ENCODE peak calls at places on chromosome 13, in six cellular contexts. N is mesendoderm, F is GM23248, C is keratinocyte, H is K562, I is HCT116. X is an unnamed sample.

GRCh38 chr13:80011448-80012212 is 329.3 kb downstream of the SPRY2 start:
- DNase-seq in N (no peak), F (no peak), C (no peak), H (no peak), I (no peak), X (no peak)

GRCh38 chr13:90032841-90033493 is 1314.5 kb upstream of the MIR17HG start:
- DNase-seq in N (no peak), F (no peak), C (no peak), H (no peak), I (no peak), X (peak)

GRCh38 chr13:44259045-44260042 is 114.3 kb upstream of the SERP2 start:
- DNase-seq in N (no peak), F (peak), C (no peak), H (peak), I (no peak), X (no peak)

GRCh38 chr13:40120288-40120687 is 464.8 kb downstream of the COG6 start:
- DNase-seq in N (no peak), F (peak), C (no peak), H (no peak), I (no peak), X (no peak)

GRCh38 chr13:44231786-44232516 is 141.7 kb upstream of the SERP2 start:
- DNase-seq in N (peak), F (peak), C (peak), H (no peak), I (peak), X (peak)

GRCh38 chr13:82165396-82166174 is 1716.7 kb downstream of the SLITRK1 start:
- DNase-seq in N (no peak), F (no peak), C (no peak), H (no peak), I (no peak), X (no peak)

GRCh38 chr13:48156466-48156865 is 61.6 kb upstream of the MED4 start:
- DNase-seq in N (peak), F (no peak), C (no peak), H (no peak), I (peak), X (peak)

GRCh38 chr13:105908581-105908980 is 626.9 kb downstream of the EFNB2 start:
- DNase-seq in N (no peak), F (no peak), C (no peak), H (no peak), I (no peak), X (no peak)

GRCh38 chr13:99812611-99813010 is 159.0 kb downstream of the ZIC5 start:
- DNase-seq in N (peak), F (peak), C (no peak), H (no peak), I (no peak), X (no peak)

GRCh38 chr13:108154421-108154858 is 60.9 kb downstream of the LIG4 start:
- DNase-seq in N (peak), F (no peak), C (no peak), H (no peak), I (no peak), X (peak)

GRCh38 chr13:47289578-47289977 is 392.7 kb upstream of the HTR2A start:
- DNase-seq in N (no peak), F (no peak), C (no peak), H (no peak), I (no peak), X (no peak)

DNA sequence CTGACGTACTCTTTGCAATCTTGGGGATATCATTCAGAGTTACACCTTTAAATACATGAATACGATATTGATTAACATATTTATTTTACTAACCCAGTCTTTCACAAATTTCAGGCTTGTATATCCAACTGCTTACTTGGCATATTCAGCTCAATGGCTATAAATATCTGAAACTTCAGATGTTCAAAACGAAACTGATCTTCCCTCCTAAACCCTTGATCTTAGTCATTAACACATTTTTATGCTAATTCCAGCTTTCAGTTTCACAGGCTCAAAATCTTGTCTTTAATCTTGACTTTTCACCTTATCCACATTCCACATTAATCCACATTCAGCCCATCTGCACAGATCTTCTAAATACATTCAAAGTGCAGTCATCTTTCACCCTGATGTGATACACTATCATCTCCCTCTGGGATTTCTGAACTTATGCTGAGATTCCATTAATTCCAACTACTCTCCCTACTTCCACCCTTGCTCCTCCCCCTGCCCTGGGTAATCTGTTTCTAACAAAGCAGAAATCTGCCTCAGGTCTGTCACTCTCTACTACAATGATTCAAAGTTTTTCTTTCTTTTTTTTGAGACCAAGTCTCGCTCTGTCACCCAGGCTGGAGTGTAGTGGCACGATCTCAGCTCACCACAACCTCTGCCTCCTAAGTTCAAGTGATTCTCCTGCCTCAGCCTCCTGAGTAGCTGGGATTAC is 387.2 kb downstream of the GPC5 start:
- DNase-seq in N (peak), F (no peak), C (no peak), H (no peak), I (no peak), X (no peak)
- H3K9ac ChIP-seq in N (no peak), F (no peak), C (no peak), H (no peak), I (no peak), X (no peak)

GRCh38 chr13:21148557-21149258 is 27.6 kb downstream of the SKA3 start:
- DNase-seq in N (no peak), F (no peak), C (no peak), H (no peak), I (no peak), X (no peak)
- H3K9ac ChIP-seq in N (no peak), F (no peak), C (no peak), H (no peak), I (no peak), X (no peak)

GRCh38 chr13:114066956-114067355 is 65.5 kb downstream of the RASA3 start:
- DNase-seq in N (no peak), F (no peak), C (no peak), H (no peak), I (no peak), X (no peak)

GRCh38 chr13:114068723-114069322 is 63.6 kb downstream of the RASA3 start:
- DNase-seq in N (peak), F (peak), C (no peak), H (no peak), I (no peak), X (no peak)

GRCh38 chr13:114067381-114067885 is 65.0 kb downstream of the RASA3 start:
- DNase-seq in N (no peak), F (peak), C (no peak), H (no peak), I (no peak), X (no peak)

GRCh38 chr13:114069376-114070097 is 62.9 kb downstream of the RASA3 start:
- DNase-seq in N (no peak), F (no peak), C (no peak), H (no peak), I (no peak), X (no peak)

DNA sequence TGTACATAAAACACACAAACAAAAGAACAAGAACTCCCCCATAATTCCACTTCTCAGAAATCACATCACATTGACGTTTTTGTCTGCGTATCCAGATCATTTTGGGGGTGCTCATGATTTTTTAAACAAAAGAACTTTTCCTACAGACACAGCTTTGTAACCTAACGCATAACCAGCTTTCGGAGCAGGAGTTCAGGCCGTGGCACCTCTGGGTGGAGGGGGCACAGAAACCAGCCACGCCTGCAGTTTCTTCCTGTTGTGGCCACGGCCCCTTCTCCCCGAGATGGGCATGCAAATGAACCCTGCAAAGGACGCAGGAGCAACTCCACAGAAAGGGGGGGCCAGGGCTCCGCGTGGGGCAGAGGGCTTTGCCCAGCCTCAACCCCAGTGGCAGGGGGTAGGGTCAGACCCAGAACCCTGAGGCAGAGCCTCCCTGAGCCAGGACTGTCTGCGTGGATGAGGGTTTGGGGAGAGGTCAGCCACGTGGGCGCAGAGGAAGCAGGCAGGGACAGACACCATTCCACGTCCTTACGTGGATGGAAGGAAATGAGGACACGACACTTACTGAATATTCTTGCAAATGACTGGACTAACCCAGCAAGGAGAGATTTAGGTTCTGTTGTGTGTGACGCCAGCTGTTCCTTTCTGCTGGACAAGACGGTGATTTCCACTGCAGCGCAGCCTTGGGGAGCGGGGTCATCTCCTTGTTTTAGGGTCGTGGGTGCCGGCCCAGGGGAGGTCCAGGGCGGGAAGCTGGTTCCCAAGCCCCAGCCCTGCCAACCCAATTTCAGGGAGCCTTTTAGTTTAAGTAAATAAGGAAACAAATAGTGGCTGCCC is 64.3 kb downstream of the RASA3 start:
- DNase-seq in N (no peak), F (no peak), C (no peak), H (no peak), I (no peak), X (no peak)
- H3K9ac ChIP-seq in N (no peak), F (peak), C (no peak), H (no peak), I (no peak), X (no peak)

DNA sequence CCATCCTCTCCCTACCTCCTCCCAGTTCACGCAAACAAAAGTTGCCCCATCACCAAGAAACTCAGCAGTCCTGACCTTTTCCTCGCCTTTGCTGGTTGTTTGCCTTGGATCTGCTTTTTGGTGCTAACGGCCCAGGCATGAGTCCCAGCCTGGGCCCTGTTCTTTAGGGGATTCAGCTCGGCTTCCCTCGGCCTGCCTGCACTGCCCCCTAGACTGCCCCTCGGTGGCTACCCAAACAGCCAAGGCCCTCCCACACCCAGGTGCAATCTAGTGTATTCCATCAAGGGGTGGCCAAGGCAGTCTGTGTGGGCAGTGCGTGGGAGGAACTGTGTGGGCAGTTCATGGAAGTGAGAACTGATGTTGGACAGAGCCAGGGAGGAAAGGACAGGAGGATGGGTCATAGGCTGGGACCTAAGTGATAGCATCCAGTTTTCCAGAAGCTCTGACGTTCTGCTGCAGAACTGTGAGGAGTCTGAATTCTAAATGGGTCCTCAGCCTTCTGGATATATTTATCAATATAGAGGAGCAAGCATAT is 255.6 kb downstream of the DLEU7 start:
- DNase-seq in N (no peak), F (no peak), C (no peak), H (no peak), I (no peak), X (no peak)
- H3K9ac ChIP-seq in N (no peak), F (no peak), C (no peak), H (no peak), I (no peak), X (no peak)

GRCh38 chr13:28753208-28753892 is 34.6 kb upstream of the SLC46A3 start:
- DNase-seq in N (peak), F (peak), C (peak), H (no peak), I (peak), X (peak)
- H3K9ac ChIP-seq in N (no peak), F (peak), C (no peak), H (no peak), I (peak), X (no peak)

DNA sequence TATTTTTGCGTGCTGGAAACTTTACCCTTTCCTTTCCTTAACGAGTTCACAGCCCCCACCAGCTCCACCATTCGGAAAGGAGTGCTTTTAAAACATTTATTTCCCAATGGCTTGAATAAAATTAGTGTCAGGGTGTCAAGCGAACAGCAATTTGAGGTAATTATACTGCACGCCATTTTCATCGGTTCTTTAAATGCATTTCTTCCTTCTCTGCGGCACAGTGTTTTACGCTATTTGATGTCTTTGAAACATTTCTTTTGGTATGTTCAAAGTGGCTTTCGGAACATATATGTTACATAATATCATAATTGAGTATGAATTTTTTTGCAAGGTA is 319 bp upstream of the SLITRK1 start:
- DNase-seq in N (no peak), F (no peak), C (no peak), H (no peak), I (no peak), X (no peak)
- H3K9ac ChIP-seq in N (no peak), F (no peak), C (no peak), H (no peak), I (no peak), X (no peak)

GRCh38 chr13:46178821-46179220 is 3.2 kb downstream of the LCP1 start:
- DNase-seq in N (no peak), F (no peak), C (no peak), H (no peak), I (no peak), X (no peak)

GRCh38 chr13:46181799-46182490 is at the start of gene LCP1:
- DNase-seq in N (peak), F (no peak), C (no peak), H (peak), I (no peak), X (peak)

GRCh38 chr13:46182491-46182877 is 507 bp upstream of the LCP1 start:
- DNase-seq in N (no peak), F (no peak), C (no peak), H (no peak), I (no peak), X (no peak)

GRCh38 chr13:46179576-46180368 is 2.2 kb downstream of the LCP1 start:
- DNase-seq in N (no peak), F (no peak), C (no peak), H (peak), I (no peak), X (no peak)

GRCh38 chr13:46180393-46180792 is 1.6 kb downstream of the LCP1 start:
- DNase-seq in N (no peak), F (no peak), C (no peak), H (no peak), I (no peak), X (no peak)
- H3K9ac ChIP-seq in N (no peak), F (no peak), C (no peak), H (peak), I (no peak), X (no peak)

GRCh38 chr13:103430368-103430767 is 364.2 kb upstream of the SLC10A2 start:
- DNase-seq in N (no peak), F (no peak), C (no peak), H (no peak), I (no peak), X (no peak)

GRCh38 chr13:103431880-103432279 is 365.7 kb upstream of the SLC10A2 start:
- DNase-seq in N (no peak), F (no peak), C (no peak), H (no peak), I (no peak), X (no peak)

DNA sequence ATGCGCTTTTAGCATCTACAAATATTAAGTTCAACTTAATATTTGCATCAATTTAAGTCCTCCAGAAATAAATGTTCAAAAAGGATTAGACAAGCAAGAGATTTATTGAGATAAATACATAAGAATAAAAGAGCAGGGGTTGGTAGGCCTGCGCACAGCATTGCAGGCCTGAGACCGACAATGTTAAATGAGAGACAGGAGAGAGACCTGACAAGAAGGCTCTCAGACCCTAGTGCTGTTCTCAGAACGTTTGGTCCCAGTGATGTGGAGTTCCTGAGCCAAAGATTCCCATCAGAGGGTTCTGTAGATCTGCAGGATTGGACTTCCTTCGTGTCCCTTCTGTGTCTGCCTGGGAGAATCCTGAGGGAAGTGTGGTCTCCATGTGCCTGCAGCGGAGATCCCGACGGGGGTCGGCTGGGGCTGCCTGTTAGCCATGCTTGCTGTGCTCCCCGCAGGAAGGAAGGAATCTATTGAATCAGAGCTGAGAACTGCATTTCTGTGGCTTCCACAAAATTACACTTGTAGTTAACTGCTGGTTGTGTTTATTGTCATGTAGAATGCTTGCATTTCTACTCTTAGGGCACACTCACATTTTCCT is 369.9 kb upstream of the SLC10A2 start:
- DNase-seq in N (peak), F (no peak), C (no peak), H (no peak), I (no peak), X (peak)
- H3K9ac ChIP-seq in N (no peak), F (no peak), C (no peak), H (no peak), I (no peak), X (no peak)

DNA sequence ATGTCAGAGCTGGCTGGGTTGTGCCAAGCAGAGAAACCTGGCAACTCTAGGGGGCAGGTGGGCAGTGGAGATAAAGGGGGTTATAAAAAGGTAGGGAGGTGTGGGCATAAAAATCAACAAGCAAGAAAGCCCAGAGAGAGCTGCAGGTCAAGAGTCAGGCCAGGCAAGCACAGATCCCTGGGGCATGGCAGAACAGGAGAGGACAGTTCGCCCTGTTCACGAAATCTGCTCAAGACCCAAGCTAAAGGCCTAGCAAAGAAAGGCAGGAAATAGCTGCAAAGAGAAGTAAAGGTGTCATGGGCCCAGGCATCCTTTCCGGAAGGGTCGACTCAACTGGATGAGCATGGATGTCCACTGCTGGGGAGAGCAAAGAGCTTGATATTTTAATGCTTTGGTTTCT is 3.4 kb downstream of the MBNL2 start:
- DNase-seq in N (no peak), F (no peak), C (no peak), H (no peak), I (no peak), X (no peak)
- H3K9ac ChIP-seq in N (no peak), F (peak), C (peak), H (peak), I (no peak), X (no peak)

DNA sequence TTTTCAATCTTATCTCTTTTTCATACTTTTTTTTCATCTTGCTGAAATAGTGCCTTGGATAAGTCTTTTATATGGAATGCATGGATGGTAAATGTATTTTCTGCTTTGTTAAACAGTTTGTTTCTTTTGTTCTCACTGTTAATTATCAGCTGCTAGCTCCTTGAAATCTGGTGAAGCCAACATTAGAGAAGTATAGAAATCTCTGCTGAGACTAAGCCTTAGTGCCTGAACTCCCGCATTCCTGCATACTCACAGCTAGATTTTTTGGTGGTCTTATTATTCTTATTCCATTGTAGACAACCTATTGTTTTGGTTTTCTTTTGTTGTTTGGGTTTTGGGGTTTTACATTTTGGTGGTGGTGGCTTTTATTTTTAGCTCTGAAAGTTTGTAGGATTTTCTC is 48.4 kb downstream of the DNAJC15 start:
- DNase-seq in N (peak), F (no peak), C (no peak), H (no peak), I (no peak), X (no peak)
- H3K9ac ChIP-seq in N (no peak), F (no peak), C (no peak), H (no peak), I (no peak), X (no peak)

X was measured in endodermal cell.